ENCODE peak calls at places on chromosome 9, in nine cellular contexts. One of them, this sample, is unnamed.

GRCh38 chr9:116944714-116945534 is 257.8 kb downstream of the TRIM32 start:
- DNase-seq in WTC11: no peak
- DNase-seq in cardiac fibroblast: no peak
- DNase-seq in osteocyte: no peak
- DNase-seq in GM10248: no peak
- DNase-seq in lung: no peak
- DNase-seq in heart right ventricle: no peak
- DNase-seq in choroid plexus epithelial cell: no peak
- DNase-seq in AG09319: no peak
- DNase-seq in this sample: no peak

GRCh38 chr9:130936285-130937117 is 2.5 kb downstream of the FIBCD1 start:
- DNase-seq in WTC11: peak; percentile 70
- DNase-seq in cardiac fibroblast: peak; percentile 85
- DNase-seq in osteocyte: peak; percentile 94
- DNase-seq in GM10248: no peak
- DNase-seq in lung: no peak
- DNase-seq in heart right ventricle: no peak
- DNase-seq in choroid plexus epithelial cell: peak; percentile 57
- DNase-seq in AG09319: no peak
- DNase-seq in this sample: no peak

GRCh38 chr9:109745335-109746283 is 34.4 kb upstream of the PALM2AKAP2 start:
- DNase-seq in WTC11: peak; percentile 11
- DNase-seq in cardiac fibroblast: peak; percentile 41
- DNase-seq in osteocyte: no peak
- DNase-seq in GM10248: no peak
- DNase-seq in lung: peak; percentile 40
- DNase-seq in heart right ventricle: peak; percentile 59
- DNase-seq in choroid plexus epithelial cell: peak; percentile 74
- DNase-seq in AG09319: no peak
- DNase-seq in this sample: no peak

GRCh38 chr9:13352451-13352979 is 73.0 kb upstream of the MPDZ start:
- DNase-seq in WTC11: no peak
- DNase-seq in cardiac fibroblast: no peak
- DNase-seq in osteocyte: no peak
- DNase-seq in GM10248: no peak
- DNase-seq in lung: no peak
- DNase-seq in heart right ventricle: no peak
- DNase-seq in choroid plexus epithelial cell: no peak
- DNase-seq in AG09319: no peak
- DNase-seq in this sample: no peak

GRCh38 chr9:94014066-94014654 is 59.0 kb upstream of the BARX1 start:
- DNase-seq in WTC11: no peak
- DNase-seq in cardiac fibroblast: peak; percentile 76
- DNase-seq in osteocyte: no peak
- DNase-seq in GM10248: peak; percentile 37
- DNase-seq in lung: no peak
- DNase-seq in heart right ventricle: no peak
- DNase-seq in choroid plexus epithelial cell: peak; percentile 78
- DNase-seq in AG09319: no peak
- DNase-seq in this sample: no peak

GRCh38 chr9:104923289-104923688 is 4.7 kb downstream of the ABCA1 start:
- DNase-seq in WTC11: no peak
- DNase-seq in cardiac fibroblast: peak; percentile 88
- DNase-seq in osteocyte: no peak
- DNase-seq in GM10248: no peak
- DNase-seq in lung: no peak
- DNase-seq in heart right ventricle: no peak
- DNase-seq in choroid plexus epithelial cell: peak; percentile 95
- DNase-seq in AG09319: peak; percentile 65
- DNase-seq in this sample: no peak

GRCh38 chr9:106305428-106306133 is 557.4 kb upstream of the ZNF462 start:
- DNase-seq in WTC11: no peak
- DNase-seq in cardiac fibroblast: no peak
- DNase-seq in osteocyte: no peak
- DNase-seq in GM10248: no peak
- DNase-seq in lung: no peak
- DNase-seq in heart right ventricle: no peak
- DNase-seq in choroid plexus epithelial cell: no peak
- DNase-seq in AG09319: no peak
- DNase-seq in this sample: no peak

GRCh38 chr9:30504502-30504905 is 1879.9 kb upstream of the ACO1 start:
- DNase-seq in WTC11: no peak
- DNase-seq in cardiac fibroblast: no peak
- DNase-seq in osteocyte: no peak
- DNase-seq in GM10248: no peak
- DNase-seq in lung: no peak
- DNase-seq in heart right ventricle: no peak
- DNase-seq in choroid plexus epithelial cell: peak; percentile 24
- DNase-seq in AG09319: no peak
- DNase-seq in this sample: no peak

GRCh38 chr9:76574171-76574767 is 115.3 kb downstream of the GCNT1 start:
- DNase-seq in WTC11: no peak
- DNase-seq in cardiac fibroblast: no peak
- DNase-seq in osteocyte: no peak
- DNase-seq in GM10248: no peak
- DNase-seq in lung: no peak
- DNase-seq in heart right ventricle: no peak
- DNase-seq in choroid plexus epithelial cell: no peak
- DNase-seq in AG09319: no peak
- DNase-seq in this sample: no peak

GRCh38 chr9:76107487-76107886 is 217.0 kb downstream of the PCSK5 start:
- DNase-seq in WTC11: no peak
- DNase-seq in cardiac fibroblast: peak; percentile 37
- DNase-seq in osteocyte: no peak
- DNase-seq in GM10248: no peak
- DNase-seq in lung: no peak
- DNase-seq in heart right ventricle: no peak
- DNase-seq in choroid plexus epithelial cell: no peak
- DNase-seq in AG09319: no peak
- DNase-seq in this sample: no peak

GRCh38 chr9:4987996-4988421 is 2.9 kb downstream of the JAK2 start:
- DNase-seq in WTC11: peak; percentile 55
- DNase-seq in cardiac fibroblast: peak; percentile 78
- DNase-seq in osteocyte: no peak
- DNase-seq in GM10248: peak; percentile 37
- DNase-seq in lung: peak; percentile 53
- DNase-seq in heart right ventricle: no peak
- DNase-seq in choroid plexus epithelial cell: peak; percentile 81
- DNase-seq in AG09319: peak; percentile 27
- DNase-seq in this sample: no peak

GRCh38 chr9:19965336-19965735 is 176.5 kb upstream of the SLC24A2 start:
- DNase-seq in WTC11: no peak
- DNase-seq in cardiac fibroblast: peak; percentile 35
- DNase-seq in osteocyte: no peak
- DNase-seq in GM10248: no peak
- DNase-seq in lung: no peak
- DNase-seq in heart right ventricle: no peak
- DNase-seq in choroid plexus epithelial cell: peak; percentile 61
- DNase-seq in AG09319: no peak
- DNase-seq in this sample: no peak

GRCh38 chr9:35136866-35137265 is 21.2 kb upstream of the ATOSB start:
- DNase-seq in WTC11: no peak
- DNase-seq in cardiac fibroblast: no peak
- DNase-seq in osteocyte: peak; percentile 36
- DNase-seq in GM10248: no peak
- DNase-seq in lung: no peak
- DNase-seq in heart right ventricle: no peak
- DNase-seq in choroid plexus epithelial cell: no peak
- DNase-seq in AG09319: no peak
- DNase-seq in this sample: no peak

GRCh38 chr9:121700831-121701419 is 49.5 kb downstream of the DAB2IP start:
- DNase-seq in WTC11: no peak
- DNase-seq in cardiac fibroblast: no peak
- DNase-seq in osteocyte: no peak
- DNase-seq in GM10248: no peak
- DNase-seq in lung: no peak
- DNase-seq in heart right ventricle: peak; percentile 69
- DNase-seq in choroid plexus epithelial cell: no peak
- DNase-seq in AG09319: no peak
- DNase-seq in this sample: no peak

GRCh38 chr9:121701736-121702261 is 50.4 kb downstream of the DAB2IP start:
- DNase-seq in WTC11: no peak
- DNase-seq in cardiac fibroblast: no peak
- DNase-seq in osteocyte: no peak
- DNase-seq in GM10248: no peak
- DNase-seq in lung: no peak
- DNase-seq in heart right ventricle: no peak
- DNase-seq in choroid plexus epithelial cell: no peak
- DNase-seq in AG09319: no peak
- DNase-seq in this sample: no peak

GRCh38 chr9:121700165-121700830 is 48.9 kb downstream of the DAB2IP start:
- DNase-seq in WTC11: peak; percentile 69
- DNase-seq in cardiac fibroblast: peak; percentile 53
- DNase-seq in osteocyte: no peak
- DNase-seq in GM10248: peak; percentile 39
- DNase-seq in lung: peak; percentile 80
- DNase-seq in heart right ventricle: peak; percentile 74
- DNase-seq in choroid plexus epithelial cell: peak; percentile 48
- DNase-seq in AG09319: no peak
- DNase-seq in this sample: no peak

GRCh38 chr9:121704281-121704680 is 52.8 kb downstream of the DAB2IP start:
- DNase-seq in WTC11: no peak
- DNase-seq in cardiac fibroblast: no peak
- DNase-seq in osteocyte: no peak
- DNase-seq in GM10248: no peak
- DNase-seq in lung: no peak
- DNase-seq in heart right ventricle: no peak
- DNase-seq in choroid plexus epithelial cell: no peak
- DNase-seq in AG09319: no peak
- DNase-seq in this sample: no peak

DNA sequence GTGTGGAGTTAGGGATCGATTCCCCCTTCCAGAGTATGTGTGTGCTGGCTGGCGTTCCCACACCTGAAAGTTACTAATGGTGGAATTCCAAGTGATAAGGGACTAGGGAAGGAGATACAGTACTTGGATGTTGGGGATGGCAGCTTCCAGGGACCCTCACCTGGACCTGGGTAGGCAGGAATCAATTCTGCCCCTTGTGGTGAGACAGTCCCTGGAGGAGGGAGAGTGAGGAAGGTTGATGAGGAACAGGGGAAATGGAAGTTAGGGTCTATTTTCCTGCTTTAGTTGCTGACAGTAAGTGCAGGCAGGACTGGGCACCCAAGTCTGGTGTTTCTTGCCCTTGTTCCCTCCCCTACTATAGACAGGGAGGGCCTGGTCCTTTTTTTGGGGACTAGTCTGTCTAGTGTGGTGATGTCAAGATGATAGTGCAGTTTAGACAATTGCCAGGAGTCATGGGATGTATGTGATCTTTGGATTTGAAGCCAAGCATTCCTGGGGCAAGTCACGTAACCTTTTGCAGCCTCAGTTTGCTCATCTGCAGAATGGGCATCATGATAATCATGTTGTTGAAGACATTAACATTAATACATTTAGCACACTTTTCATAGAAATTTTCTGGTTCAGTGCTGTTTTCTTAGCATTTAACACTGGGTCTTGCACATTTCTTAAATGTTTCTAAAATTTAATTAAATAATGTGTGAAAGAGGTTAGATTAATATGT is 51.7 kb downstream of the DAB2IP start:
- DNase-seq in WTC11: no peak
- DNase-seq in cardiac fibroblast: no peak
- DNase-seq in osteocyte: no peak
- DNase-seq in GM10248: no peak
- DNase-seq in lung: no peak
- DNase-seq in heart right ventricle: no peak
- DNase-seq in choroid plexus epithelial cell: no peak
- DNase-seq in AG09319: no peak
- DNase-seq in this sample: no peak
- TF ChIP-seq CTCF in WTC11: no peak
- TF ChIP-seq CTCF in cardiac fibroblast: peak; percentile 20
- TF ChIP-seq CTCF in osteocyte: peak; percentile 9
- TF ChIP-seq CTCF in GM10248: no peak
- TF ChIP-seq CTCF in lung: no peak
- TF ChIP-seq CTCF in heart right ventricle: no peak
- TF ChIP-seq CTCF in choroid plexus epithelial cell: peak; percentile 38
- TF ChIP-seq CTCF in AG09319: peak; percentile 1
- TF ChIP-seq CTCF in this sample: peak; percentile 36

GRCh38 chr9:132241483-132241839 is 79.6 kb downstream of the NTNG2 start:
- DNase-seq in WTC11: no peak
- DNase-seq in cardiac fibroblast: no peak
- DNase-seq in osteocyte: peak; percentile 79
- DNase-seq in GM10248: no peak
- DNase-seq in lung: no peak
- DNase-seq in heart right ventricle: no peak
- DNase-seq in choroid plexus epithelial cell: no peak
- DNase-seq in AG09319: no peak
- DNase-seq in this sample: no peak
- TF ChIP-seq CTCF in WTC11: no peak
- TF ChIP-seq CTCF in cardiac fibroblast: no peak
- TF ChIP-seq CTCF in osteocyte: no peak
- TF ChIP-seq CTCF in GM10248: no peak
- TF ChIP-seq CTCF in lung: no peak
- TF ChIP-seq CTCF in heart right ventricle: no peak
- TF ChIP-seq CTCF in choroid plexus epithelial cell: no peak
- TF ChIP-seq CTCF in AG09319: no peak
- TF ChIP-seq CTCF in this sample: peak; percentile 39

DNA sequence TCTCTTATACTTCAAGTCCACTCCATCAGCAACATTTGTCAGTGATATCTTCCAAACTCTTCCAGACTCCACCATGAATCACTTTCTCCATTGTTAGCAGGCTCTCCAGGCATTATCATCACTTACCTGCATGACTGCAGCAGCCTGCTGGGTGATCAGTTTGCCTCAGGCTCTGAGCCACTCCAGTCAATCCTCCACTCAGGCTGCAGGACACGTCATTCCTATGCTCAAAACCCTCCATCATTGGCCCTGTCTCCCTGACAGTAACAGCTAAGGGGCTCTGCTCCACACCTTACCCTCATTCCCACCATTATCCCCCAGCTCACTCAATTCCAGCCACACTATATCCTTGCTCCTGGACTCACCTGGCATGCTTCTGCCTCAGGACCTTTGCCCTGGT is 10.7 kb downstream of the DIRAS2 start:
- DNase-seq in WTC11: no peak
- DNase-seq in cardiac fibroblast: no peak
- DNase-seq in osteocyte: no peak
- DNase-seq in GM10248: no peak
- DNase-seq in lung: no peak
- DNase-seq in heart right ventricle: no peak
- DNase-seq in choroid plexus epithelial cell: no peak
- DNase-seq in AG09319: no peak
- DNase-seq in this sample: no peak
- TF ChIP-seq CTCF in WTC11: no peak
- TF ChIP-seq CTCF in cardiac fibroblast: no peak
- TF ChIP-seq CTCF in osteocyte: no peak
- TF ChIP-seq CTCF in GM10248: no peak
- TF ChIP-seq CTCF in lung: no peak
- TF ChIP-seq CTCF in heart right ventricle: no peak
- TF ChIP-seq CTCF in choroid plexus epithelial cell: no peak
- TF ChIP-seq CTCF in AG09319: no peak
- TF ChIP-seq CTCF in this sample: no peak

DNA sequence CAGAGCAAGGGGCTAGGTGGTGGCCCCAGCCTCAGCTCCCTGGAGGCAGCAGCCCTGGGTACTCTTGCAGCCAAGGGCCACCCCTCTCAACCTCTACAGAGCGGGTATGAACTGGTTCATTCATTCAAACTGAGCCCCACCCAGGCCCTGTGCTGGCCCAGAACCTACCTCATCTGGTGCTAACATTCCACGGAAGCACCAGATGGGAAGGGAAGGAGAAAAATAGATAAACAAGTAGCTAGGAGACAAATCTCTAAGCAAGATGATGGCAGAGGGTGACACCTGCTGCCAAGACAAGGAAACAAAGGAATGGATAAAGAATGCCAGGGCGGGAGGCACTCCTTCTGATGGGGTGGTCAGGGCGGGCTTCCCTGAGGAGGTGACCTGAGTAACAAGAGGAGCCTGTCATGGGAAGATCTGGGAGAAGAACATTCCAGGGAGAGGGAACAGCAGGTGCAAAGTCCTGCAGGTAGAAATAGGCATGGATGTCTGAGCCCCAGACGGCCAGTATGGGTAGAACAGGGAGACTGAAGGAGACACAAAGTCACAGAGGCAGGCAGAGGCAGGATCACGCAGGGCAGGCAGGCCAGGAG is 6.1 kb downstream of the ST6GALNAC4 start:
- DNase-seq in WTC11: no peak
- DNase-seq in cardiac fibroblast: no peak
- DNase-seq in osteocyte: no peak
- DNase-seq in GM10248: no peak
- DNase-seq in lung: no peak
- DNase-seq in heart right ventricle: no peak
- DNase-seq in choroid plexus epithelial cell: peak; percentile 58
- DNase-seq in AG09319: no peak
- DNase-seq in this sample: no peak
- TF ChIP-seq CTCF in WTC11: no peak
- TF ChIP-seq CTCF in cardiac fibroblast: no peak
- TF ChIP-seq CTCF in osteocyte: peak; percentile 41
- TF ChIP-seq CTCF in GM10248: peak; percentile 25
- TF ChIP-seq CTCF in lung: no peak
- TF ChIP-seq CTCF in heart right ventricle: no peak
- TF ChIP-seq CTCF in choroid plexus epithelial cell: peak; percentile 28
- TF ChIP-seq CTCF in AG09319: peak; percentile 15
- TF ChIP-seq CTCF in this sample: no peak

This sample was measured in type B pancreatic cell.